ENCODE peak calls at places on chromosomes 3 and 15, in five cellular contexts. K is PC-9; T is CD8-positive, alpha-beta memory T cell; L is trophoblast cell; G is psoas muscle. Q is an unnamed sample.

GRCh38 chr15:76057332-76058000 is 2.3 kb upstream of the TMEM266 start:
- DNase-seq in K (peak; percentile 15), L (peak; percentile 82), G (no peak), T (no peak), Q (peak; percentile 29)

GRCh38 chr15:90871097-90871715 is 2.8 kb downstream of the FURIN start:
- DNase-seq in T (no peak), L (peak; percentile 47), G (peak; percentile 62), K (peak; percentile 51), Q (peak; percentile 38)

GRCh38 chr3:177037241-177037640 is 160.0 kb downstream of the TBL1XR1 start:
- DNase-seq in L (no peak), G (no peak), T (no peak), K (no peak), Q (no peak)

GRCh38 chr3:134449277-134449676 is 36.5 kb downstream of the ANAPC13 start:
- DNase-seq in L (peak; percentile 67), K (peak; percentile 27), G (no peak), T (no peak), Q (peak; percentile 9)

GRCh38 chr15:82045179-82045891 is 483 bp downstream of the MEX3B start:
- DNase-seq in T (no peak), L (peak; percentile 66), K (peak; percentile 9), G (peak; percentile 42), Q (peak; percentile 33)

GRCh38 chr3:30984855-30985793 is 90.7 kb upstream of the GADL1 start:
- DNase-seq in T (no peak), L (no peak), K (no peak), G (no peak), Q (no peak)

GRCh38 chr15:91291673-91292072 is 191.6 kb downstream of the SV2B start:
- DNase-seq in G (no peak), K (no peak), L (peak; percentile 11), T (no peak), Q (no peak)

GRCh38 chr3:46987485-46988401 is 8.3 kb downstream of the NBEAL2 start:
- DNase-seq in K (peak; percentile 82), T (peak; percentile 96), G (peak; percentile 67), L (peak; percentile 24), Q (peak; percentile 97)

GRCh38 chr3:4413467-4413866 is 53.6 kb downstream of the SUMF1 start:
- DNase-seq in T (no peak), K (no peak), G (no peak), L (no peak), Q (no peak)

GRCh38 chr15:47862402-47862801 is 145.1 kb downstream of the SEMA6D start:
- DNase-seq in K (no peak), G (no peak), L (peak; percentile 67), T (no peak), Q (no peak)

GRCh38 chr3:186298876-186299275 is 63.2 kb downstream of the DGKG start:
- DNase-seq in K (no peak), L (peak; percentile 21), G (no peak), T (no peak), Q (no peak)

GRCh38 chr3:196969660-196970546 is 1.3 kb upstream of the PIGZ start:
- DNase-seq in L (peak; percentile 80), G (peak; percentile 70), K (peak; percentile 80), T (peak; percentile 71), Q (peak; percentile 58)

GRCh38 chr15:62241135-62241770 is 76.2 kb upstream of the C2CD4B start:
- DNase-seq in K (peak; percentile 17), L (peak; percentile 75), T (no peak), G (no peak), Q (no peak)

GRCh38 chr15:48723964-48724363 is 78.5 kb upstream of the FBN1 start:
- DNase-seq in K (no peak), G (no peak), T (no peak), L (no peak), Q (no peak)

GRCh38 chr15:51775967-51776816 is 24.8 kb downstream of the TMOD2 start:
- DNase-seq in G (no peak), T (peak; percentile 57), L (peak; percentile 85), K (peak; percentile 46), Q (peak; percentile 11)

GRCh38 chr15:33031324-33031736 is 163.2 kb downstream of the FMN1 start:
- DNase-seq in K (no peak), G (no peak), L (no peak), T (no peak), Q (no peak)

GRCh38 chr3:134374791-134375541 is 719 bp upstream of the AMOTL2 start:
- DNase-seq in K (peak; percentile 89), T (no peak), L (peak; percentile 65), G (peak; percentile 70), Q (no peak)

GRCh38 chr3:182412066-182412465 is 381.2 kb upstream of the ATP11B start:
- DNase-seq in L (peak; percentile 81), K (peak; percentile 67), G (no peak), T (no peak), Q (no peak)

GRCh38 chr3:134029734-134030381 is at the start of gene SLCO2A1:
- DNase-seq in L (peak; percentile 69), K (peak; percentile 29), G (peak; percentile 21), T (no peak), Q (no peak)

GRCh38 chr15:57165992-57166391 is 210.3 kb upstream of the CGNL1 start:
- DNase-seq in G (no peak), T (no peak), L (peak; percentile 18), K (no peak), Q (no peak)

GRCh38 chr3:139774570-139775302 is 97.0 kb upstream of the NMNAT3 start:
- DNase-seq in K (no peak), T (no peak), L (peak; percentile 43), G (peak; percentile 20), Q (no peak)

GRCh38 chr3:63693351-63693750 is 40.9 kb downstream of the SNTN start:
- DNase-seq in T (no peak), L (peak; percentile 34), G (no peak), K (no peak), Q (no peak)

GRCh38 chr15:28128036-28128435 is 28.9 kb upstream of the OCA2 start:
- DNase-seq in K (no peak), G (peak; percentile 41), L (no peak), T (no peak), Q (no peak)

GRCh38 chr15:74954515-74954914 is 2.1 kb downstream of the RPP25 start:
- DNase-seq in T (no peak), G (no peak), K (no peak), L (peak; percentile 26), Q (no peak)

GRCh38 chr3:14275962-14276909 is 97.6 kb downstream of the LSM3 start:
- DNase-seq in T (no peak), K (no peak), G (no peak), L (no peak), Q (no peak)

GRCh38 chr15:39403674-39404117 is 177.2 kb upstream of the THBS1 start:
- DNase-seq in K (peak; percentile 41), G (no peak), T (no peak), L (peak; percentile 82), Q (no peak)

GRCh38 chr15:99321477-99321876 is 70.2 kb downstream of the LRRC28 start:
- DNase-seq in G (no peak), L (no peak), T (no peak), K (no peak), Q (no peak)

GRCh38 chr3:197686899-197687298 is 49.8 kb downstream of the RUBCN start:
- DNase-seq in K (no peak), G (no peak), L (no peak), T (no peak), Q (no peak)

GRCh38 chr3:32758375-32758753 is 59.4 kb upstream of the TRIM71 start:
- DNase-seq in T (no peak), G (no peak), K (no peak), L (no peak), Q (no peak)

GRCh38 chr15:33083232-33084006 is 111.1 kb downstream of the FMN1 start:
- DNase-seq in G (no peak), T (no peak), L (peak; percentile 82), K (peak; percentile 65), Q (no peak)

GRCh38 chr3:133448478-133449122 is 48.7 kb downstream of the BFSP2 start:
- DNase-seq in K (no peak), G (no peak), T (peak; percentile 72), L (no peak), Q (no peak)

GRCh38 chr3:161316006-161316689 is 55.2 kb downstream of the SPTSSB start:
- DNase-seq in T (no peak), G (no peak), L (peak; percentile 83), K (peak; percentile 82), Q (peak; percentile 13)

DNA sequence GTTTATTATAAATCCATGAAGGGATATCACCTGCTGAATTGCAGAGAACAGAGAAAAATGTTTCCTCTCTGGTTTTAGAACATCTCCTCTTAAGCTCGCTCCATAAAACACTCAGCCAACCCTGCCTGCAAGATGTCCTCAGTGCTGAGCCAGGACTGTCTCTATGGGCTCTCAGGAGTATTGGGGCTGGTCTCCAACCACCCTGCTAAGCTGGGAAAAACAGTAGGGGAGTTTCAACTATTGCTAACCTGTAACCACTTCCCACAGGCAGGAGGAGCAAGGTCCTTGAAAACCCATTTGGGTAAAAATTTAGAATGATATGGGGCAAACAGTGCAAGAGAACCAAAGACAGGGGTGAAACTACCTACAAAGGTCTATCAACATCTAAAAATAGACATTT is 34.3 kb downstream of the MYO1E start:
- DNase-seq in K (no peak), T (no peak), G (no peak), L (no peak), Q (no peak)
- H3K4me1 ChIP-seq in K (no peaks in the 10 kb centered on the region), T (no peaks in the 10 kb centered on the region), G (no peaks in the 10 kb centered on the region), L (peaks cover 7% of the 10 kb centered on the region), Q (no peaks in the 10 kb centered on the region)

GRCh38 chr15:65305144-65305758 is 774 bp downstream of the RNU5B-1 start:
- DNase-seq in L (no peak), T (no peak), K (no peak), G (no peak), Q (no peak)
- H3K27ac ChIP-seq in L (no peak overlapping the region), T (peak overlapping the region; percentile 99), K (peak overlapping the region; percentile 95), G (peak overlapping the region; percentile 88), Q (peak overlapping the region; percentile 92)

GRCh38 chr15:67170143-67170885 is 84.1 kb downstream of the AAGAB start:
- DNase-seq in K (no peak), T (no peak), L (no peak), G (no peak), Q (no peak)

GRCh38 chr15:67166280-67167009 is 88.0 kb downstream of the AAGAB start:
- DNase-seq in T (no peak), K (no peak), L (no peak), G (no peak), Q (no peak)

GRCh38 chr15:67167131-67167530 is 87.3 kb downstream of the AAGAB start:
- DNase-seq in T (no peak), L (no peak), K (no peak), G (no peak), Q (no peak)

GRCh38 chr15:67171471-67171870 is 83.0 kb downstream of the AAGAB start:
- DNase-seq in T (no peak), G (no peak), L (no peak), K (no peak), Q (no peak)

DNA sequence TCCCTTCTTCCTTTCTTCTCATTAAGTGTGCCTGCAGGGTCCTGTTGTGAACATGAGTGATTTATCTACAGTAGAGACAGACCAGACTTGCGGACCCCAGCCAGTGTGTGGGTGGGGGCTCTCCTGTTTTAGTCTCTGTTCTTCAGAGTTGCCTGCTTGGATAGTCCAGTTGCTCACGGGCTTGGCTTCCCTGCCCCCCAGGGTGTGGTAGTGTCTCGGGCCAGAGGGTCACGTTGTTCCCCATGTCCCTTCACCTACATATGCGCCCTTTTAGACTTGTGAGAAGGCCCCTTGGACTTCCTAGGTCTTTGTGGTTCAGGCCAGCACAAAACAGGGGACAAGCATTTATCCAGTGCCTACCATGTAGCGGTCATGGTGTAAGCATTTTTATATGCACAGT is 85.8 kb downstream of the AAGAB start:
- DNase-seq in T (no peak), G (no peak), K (no peak), L (no peak), Q (no peak)
- H3K4me1 ChIP-seq in T (no peaks in the 10 kb centered on the region), G (peaks cover 87% of the 10 kb centered on the region), K (peaks cover 15% of the 10 kb centered on the region), L (no peaks in the 10 kb centered on the region), Q (no peaks in the 10 kb centered on the region)

GRCh38 chr3:124877617-124878016 is 9.5 kb downstream of the ITGB5 start:
- DNase-seq in G (no peak), K (peak; percentile 5), T (no peak), L (peak; percentile 4), Q (no peak)
- H3K27ac ChIP-seq in G (peak overlapping the region; percentile 68), K (peak overlapping the region; percentile 85), T (no peak overlapping the region), L (no peak overlapping the region), Q (no peak overlapping the region)

Q was measured in CD4-positive, CD25-positive, alpha-beta regulatory T cell.